ENCODE peak calls at places on chromosomes 13 and 19, in five cellular contexts. U, X, D, B and A are unnamed samples.

GRCh38 chr19:30671622-30672051 is 299.5 kb downstream of the ZNF536 start:
- DNase-seq in X (no peak), U (no peak), B (no peak), D (no peak), A (no peak)

GRCh38 chr19:33868076-33868735 is 71.5 kb downstream of the KCTD15 start:
- DNase-seq in B (no peak), D (no peak), U (no peak), X (no peak), A (no peak)

GRCh38 chr13:97851269-97851668 is 102.2 kb upstream of the IPO5 start:
- DNase-seq in X (no peak), U (no peak), D (no peak), B (no peak), A (no peak)

GRCh38 chr13:30049692-30050091 is 199.3 kb upstream of the UBL3 start:
- DNase-seq in U (no peak), X (no peak), D (peak), B (no peak), A (no peak)

GRCh38 chr13:113981201-113981605 is 7.3 kb upstream of the C13orf46 start:
- DNase-seq in D (no peak), U (no peak), B (peak), X (no peak), A (peak)

GRCh38 chr19:55258476-55258827 is 365 bp downstream of the PPP6R1 start:
- DNase-seq in U (no peak), D (peak), X (no peak), B (peak), A (no peak)

GRCh38 chr19:15010497-15011255 is 31.0 kb upstream of the SLC1A6 start:
- DNase-seq in X (no peak), D (no peak), B (no peak), U (peak), A (no peak)

GRCh38 chr19:28023064-28023463 is 1189.9 kb downstream of the UQCRFS1 start:
- DNase-seq in X (no peak), U (no peak), B (no peak), D (no peak), A (no peak)

GRCh38 chr13:100483836-100484381 is 104.7 kb downstream of the GGACT start:
- DNase-seq in D (no peak), X (no peak), U (no peak), B (no peak), A (no peak)

GRCh38 chr13:25581351-25581750 is 209.6 kb downstream of the ATP8A2 start:
- DNase-seq in B (no peak), X (no peak), D (no peak), U (no peak), A (no peak)